ENCODE peak calls at places on chromosome 14, in four cellular contexts. F is MM.1S, X is fibroblast of mammary gland, Q is AG04450. M is an unnamed sample.

GRCh38 chr14:102246071-102246470 is 58.9 kb downstream of the MOK start:
- DNase-seq in F (no peak), X (no peak), Q (no peak), M (no peak)

GRCh38 chr14:39988939-39989338 is 556.7 kb upstream of the FBXO33 start:
- DNase-seq in F (peak), X (peak), Q (no peak), M (no peak)

GRCh38 chr14:78985668-78986073 is 815.5 kb downstream of the NRXN3 start:
- DNase-seq in F (no peak), X (peak), Q (no peak), M (no peak)

GRCh38 chr14:86838363-86838762 is 1154.6 kb downstream of the GALC start:
- DNase-seq in F (peak), X (peak), Q (no peak), M (no peak)

GRCh38 chr14:38442208-38442607 is 186.3 kb upstream of the CLEC14A start:
- DNase-seq in F (no peak), X (no peak), Q (no peak), M (no peak)

GRCh38 chr14:65957631-65958205 is 528.5 kb upstream of the CCDC196 start:
- DNase-seq in F (no peak), X (no peak), Q (no peak), M (no peak)

GRCh38 chr14:24437020-24437735 is 5.4 kb downstream of the SDR39U1 start:
- DNase-seq in F (no peak), X (no peak), Q (no peak), M (no peak)

GRCh38 chr14:32252030-32252670 is 49.1 kb upstream of the RNU6-8 start:
- DNase-seq in F (peak), X (peak), Q (peak), M (peak)

GRCh38 chr14:39182770-39183684 is 8.0 kb downstream of the PNN start:
- DNase-seq in F (no peak), X (no peak), Q (no peak), M (no peak)

GRCh38 chr14:102279688-102280348 is 25.1 kb downstream of the MOK start:
- DNase-seq in F (no peak), X (peak), Q (peak), M (peak)

DNA sequence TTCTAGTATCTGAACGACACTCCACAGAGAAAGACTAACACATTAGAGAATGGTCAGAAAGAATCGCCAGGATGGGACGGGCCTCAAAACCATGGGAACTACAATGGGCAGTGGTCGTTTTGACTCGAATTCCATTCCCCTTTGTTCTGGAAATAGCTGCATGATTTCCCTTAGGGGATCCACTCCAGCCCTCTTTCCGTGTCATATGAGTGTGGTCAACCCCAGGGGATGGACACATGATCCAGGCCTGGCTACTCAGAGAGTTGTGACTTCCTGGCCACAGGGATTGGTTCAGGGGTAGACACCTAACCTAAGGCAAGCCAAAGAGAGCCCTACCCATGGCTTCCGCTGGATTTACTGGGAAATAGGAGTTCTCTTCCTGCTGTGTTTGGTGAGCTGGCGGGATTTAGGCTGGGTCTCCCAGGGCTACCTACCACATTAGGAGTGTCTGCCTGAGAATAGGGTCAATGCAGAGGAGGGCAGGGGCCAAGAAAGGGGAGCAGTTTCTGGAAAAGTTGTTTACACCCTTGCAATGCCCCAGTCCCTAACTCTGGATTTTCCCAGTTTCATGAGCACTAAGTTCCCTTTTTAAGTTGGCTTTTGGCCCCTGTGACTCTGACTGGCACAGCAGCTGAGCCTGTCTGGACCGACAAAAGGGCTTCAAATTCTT is 28.2 kb upstream of the GPATCH2L start:
- DNase-seq in F (no peak), X (no peak), Q (no peak), M (no peak)
- TF ChIP-seq CTCF in F (no peak), X (no peak), Q (no peak), M (no peak)

GRCh38 chr14:73742520-73743238 is 28.5 kb upstream of the PNMA1 start:
- DNase-seq in F (no peak), X (no peak), Q (no peak), M (no peak)
- H3K4me3 ChIP-seq in F (no peak), X (no peak), Q (no peak), M (peak)

GRCh38 chr14:101049942-101050341 is 146.4 kb upstream of the RTL1 start:
- DNase-seq in F (no peak), X (no peak), Q (no peak), M (no peak)
- TF ChIP-seq CTCF in F (no peak), X (no peak), Q (no peak), M (no peak)

GRCh38 chr14:62079035-62079434 is 316.8 kb downstream of the SNAPC1 start:
- DNase-seq in F (no peak), X (no peak), Q (no peak), M (no peak)
- H3K4me3 ChIP-seq in F (no peak), X (no peak), Q (no peak), M (no peak)

DNA sequence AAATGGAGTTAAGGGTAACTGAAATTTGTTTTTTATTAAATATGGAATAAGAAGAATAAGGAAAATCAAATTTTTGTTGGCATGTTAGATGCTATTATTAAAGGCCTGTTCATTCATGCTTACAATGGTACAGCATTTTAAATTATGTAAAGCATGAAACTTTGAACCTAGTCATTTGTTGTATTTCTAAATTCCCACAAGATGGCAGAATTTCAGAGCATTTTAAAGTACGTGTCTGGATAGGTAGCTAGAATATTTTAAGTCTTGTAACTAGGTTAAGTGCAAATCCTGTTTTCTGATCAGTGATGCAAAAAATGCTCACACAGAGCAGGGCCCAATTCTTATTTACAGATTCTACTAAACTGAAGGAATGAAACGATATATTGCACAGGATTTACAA is 585.6 kb upstream of the MIS18BP1 start:
- DNase-seq in F (no peak), X (peak), Q (no peak), M (no peak)
- TF ChIP-seq CTCF in F (no peak), X (no peak), Q (no peak), M (peak)

DNA sequence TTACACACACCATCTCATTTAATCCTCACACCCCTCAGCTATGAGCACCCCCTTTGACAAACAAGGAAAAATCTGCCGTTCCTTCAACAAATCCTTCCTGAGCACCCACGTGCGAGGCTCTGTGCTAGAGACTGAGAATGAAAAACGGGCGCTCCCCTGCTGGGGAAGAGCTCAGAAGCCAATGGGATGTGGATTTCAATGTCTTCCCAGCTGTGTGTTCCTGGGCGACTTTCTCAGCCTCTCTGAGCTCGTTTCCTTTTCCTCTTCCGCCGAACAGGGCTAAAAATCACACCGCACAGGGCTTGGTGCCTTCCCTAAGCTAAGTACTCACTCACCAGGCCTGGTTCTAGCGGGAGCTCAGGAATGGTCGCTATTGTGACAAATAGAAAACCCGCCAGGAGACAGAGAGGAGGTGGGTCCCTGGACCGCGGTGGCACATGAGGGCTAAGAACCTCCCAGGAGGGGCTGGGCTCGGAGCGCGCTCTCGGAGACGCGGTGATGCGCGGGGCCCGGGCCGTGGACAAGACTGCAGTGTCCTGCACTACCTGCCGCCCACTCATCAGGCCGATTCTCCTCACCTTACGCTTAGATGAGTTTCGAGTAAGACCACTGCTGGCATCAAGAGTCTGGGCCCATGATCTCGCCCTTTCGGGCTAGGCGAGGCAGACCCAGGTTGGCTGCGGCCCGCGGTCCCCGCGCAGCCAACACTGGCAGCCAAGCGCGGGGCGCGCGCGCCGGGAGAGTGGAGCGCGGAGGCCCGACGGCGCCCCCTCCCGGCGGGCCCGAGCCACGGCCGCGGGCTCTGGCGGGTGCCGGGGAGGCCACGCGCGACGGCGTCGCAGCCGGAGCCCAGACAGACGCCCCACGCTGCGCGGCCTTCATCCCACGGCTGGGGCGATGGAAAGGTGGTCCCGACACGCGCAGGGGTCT is 17.0 kb downstream of the ZDHHC22 start:
- DNase-seq in F (no peak), X (peak), Q (no peak), M (peak)
- H3K4me3 ChIP-seq in F (peak), X (peak), Q (peak), M (peak)

M was measured in GM06990.